ENCODE peak calls at places on chromosomes 6 and 20, in five cellular contexts. C, W, F, E and Z are unnamed samples.

GRCh38 chr6:109224107-109224875 is 129.0 kb downstream of the CEP57L1 start:
- DNase-seq in F (no peak), E (no peak), W (no peak), C (no peak), Z (no peak)

GRCh38 chr6:81950877-81951276 is 198.4 kb upstream of the TENT5A start:
- DNase-seq in W (no peak), C (no peak), E (peak), F (peak), Z (no peak)

GRCh38 chr6:7770111-7770510 is 44.2 kb downstream of the BMP6 start:
- DNase-seq in E (no peak), C (no peak), W (no peak), F (no peak), Z (no peak)

GRCh38 chr6:68967549-68968300 is 332.6 kb downstream of the ADGRB3 start:
- DNase-seq in C (peak), E (peak), W (peak), F (peak), Z (peak)

GRCh38 chr20:57922701-57923100 is 212.9 kb upstream of the PMEPA1 start:
- DNase-seq in F (no peak), W (no peak), E (no peak), C (no peak), Z (no peak)

GRCh38 chr6:133854633-133855598 is 34.0 kb upstream of the TCF21 start:
- DNase-seq in E (no peak), C (peak), W (no peak), F (no peak), Z (no peak)

GRCh38 chr20:32611286-32611685 is 26.2 kb upstream of the NOL4L start:
- DNase-seq in F (no peak), C (no peak), W (peak), E (no peak), Z (no peak)

GRCh38 chr6:111210074-111210729 is 122.9 kb downstream of the SLC16A10 start:
- DNase-seq in E (peak), W (peak), C (peak), F (peak), Z (peak)

GRCh38 chr20:35742741-35743523 is 872 bp upstream of the RBM39 start:
- DNase-seq in W (peak), C (peak), E (peak), F (peak), Z (peak)

GRCh38 chr6:26363882-26364825 is 844 bp upstream of the BTN3A2 start:
- DNase-seq in C (no peak), W (peak), E (peak), F (no peak), Z (no peak)

GRCh38 chr6:122284848-122285247 is 114.6 kb upstream of the HSF2 start:
- DNase-seq in C (no peak), W (no peak), F (no peak), E (no peak), Z (no peak)

GRCh38 chr6:28497306-28497705 is 18.3 kb downstream of the GPX6 start:
- DNase-seq in C (no peak), E (no peak), W (no peak), F (no peak), Z (no peak)

GRCh38 chr6:154058963-154059680 is 20.1 kb downstream of the OPRM1 start:
- DNase-seq in F (no peak), E (no peak), C (no peak), W (no peak), Z (no peak)

GRCh38 chr6:17663203-17663602 is 43.5 kb downstream of the NUP153 start:
- DNase-seq in C (no peak), F (no peak), E (no peak), W (no peak), Z (no peak)

GRCh38 chr6:24126586-24127192 is 674 bp downstream of the NRSN1 start:
- DNase-seq in C (peak), W (peak), E (no peak), F (peak), Z (peak)

GRCh38 chr20:45788351-45788750 is 3.3 kb downstream of the WFDC3 start:
- DNase-seq in E (no peak), F (no peak), W (no peak), C (no peak), Z (no peak)

GRCh38 chr6:153170511-153170910 is 39.4 kb upstream of the RGS17 start:
- DNase-seq in F (no peak), C (no peak), E (no peak), W (peak), Z (peak)

GRCh38 chr6:158172001-158172400 is 3.9 kb downstream of the GTF2H5 start:
- DNase-seq in F (no peak), W (no peak), E (no peak), C (no peak), Z (no peak)
- TF ChIP-seq MYC in F (no peak), W (no peak), E (no peak), C (no peak), Z (no peak)

DNA sequence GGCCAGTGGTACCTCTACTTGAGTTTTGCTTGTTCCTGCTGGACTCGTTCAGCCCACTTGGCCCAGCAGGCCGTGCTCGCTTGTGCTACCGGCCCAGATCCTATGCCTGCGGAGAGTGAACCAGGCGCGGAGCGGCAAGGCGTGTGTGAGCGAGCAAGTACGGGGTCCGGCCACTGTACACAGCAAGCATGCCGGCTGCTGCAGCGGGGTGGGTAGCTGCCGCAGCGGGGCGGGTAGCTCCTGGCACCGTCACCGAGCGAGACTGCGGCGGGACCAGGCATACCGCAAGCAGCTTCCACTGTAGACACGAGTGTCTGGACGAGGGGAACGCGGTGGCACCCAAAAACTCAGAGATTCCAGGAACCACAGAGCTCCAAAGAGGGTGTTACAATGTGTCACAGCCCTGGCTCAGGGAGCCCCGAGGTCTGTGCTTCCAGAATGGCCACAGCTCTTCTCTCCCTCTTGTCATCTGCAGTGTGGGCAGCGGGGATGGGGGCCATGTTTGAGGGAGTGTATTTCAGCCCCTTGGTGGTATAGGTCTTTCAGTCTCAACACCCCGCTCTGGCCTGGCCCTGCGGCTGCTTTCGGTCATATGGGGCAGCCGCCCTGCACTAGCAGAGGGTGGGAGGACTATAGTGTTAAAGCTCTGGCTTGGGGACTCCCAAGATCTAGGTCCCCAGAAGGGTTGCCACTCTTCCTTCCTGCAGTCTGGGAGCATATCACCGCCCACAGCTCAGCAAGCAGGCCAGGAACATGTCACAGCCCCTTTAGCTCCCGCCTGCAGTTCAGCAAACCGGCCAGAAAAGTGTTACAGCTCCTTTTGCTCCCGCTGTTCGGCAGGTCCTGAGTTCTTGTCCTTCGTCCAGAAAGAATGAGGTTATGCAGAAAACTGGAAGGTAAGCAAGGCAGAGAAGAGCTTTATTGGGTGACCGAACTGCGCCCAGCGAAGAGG is 6.1 kb upstream of the RWDD1 start:
- DNase-seq in E (no peak), W (no peak), C (no peak), F (peak), Z (no peak)
- TF ChIP-seq MYC in E (no peak), W (no peak), C (no peak), F (no peak), Z (no peak)

GRCh38 chr6:161215193-161215592 is 58.7 kb downstream of the AGPAT4 start:
- DNase-seq in W (no peak), C (peak), F (peak), E (no peak), Z (no peak)
- TF ChIP-seq MYC in W (no peak), C (no peak), F (no peak), E (no peak), Z (no peak)

DNA sequence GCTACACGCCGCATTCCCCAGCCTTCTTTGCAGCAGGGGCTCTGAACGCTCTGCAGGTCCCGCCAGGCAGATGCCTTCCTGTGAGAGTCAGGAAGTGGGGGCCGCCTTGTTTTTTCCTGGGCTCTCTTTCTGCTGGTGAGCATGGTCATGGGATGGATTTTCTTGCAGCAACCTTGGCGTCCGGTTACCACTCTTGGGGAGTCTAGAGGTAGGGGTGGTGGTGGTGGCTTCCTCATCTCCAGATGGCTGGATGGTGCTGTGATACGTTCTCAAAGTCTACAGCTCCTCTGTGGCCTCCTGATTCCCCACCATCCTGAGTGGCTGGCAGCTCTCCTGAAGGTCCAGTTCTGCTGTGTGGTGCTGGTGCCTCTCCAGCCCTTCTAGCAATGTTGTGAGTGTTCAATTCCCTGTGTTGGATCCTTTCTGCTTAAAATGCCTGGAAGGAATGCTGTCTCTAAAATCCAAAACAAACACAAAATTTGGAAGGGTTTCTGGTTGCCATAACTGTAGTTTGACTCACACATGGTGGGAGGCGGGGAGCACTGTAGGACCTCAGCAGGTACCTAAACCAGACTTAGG is 111.9 kb downstream of the CEBPB start:
- DNase-seq in C (no peak), E (no peak), F (no peak), W (peak), Z (no peak)
- TF ChIP-seq MYC in C (no peak), E (no peak), F (no peak), W (no peak), Z (no peak)

GRCh38 chr6:142915129-142915697 is 29.8 kb downstream of the HIVEP2 start:
- DNase-seq in F (no peak), W (no peak), C (no peak), E (no peak), Z (no peak)

GRCh38 chr6:142916881-142917280 is 28.1 kb downstream of the HIVEP2 start:
- DNase-seq in W (no peak), F (no peak), E (no peak), C (no peak), Z (no peak)

GRCh38 chr6:142914371-142914770 is 30.6 kb downstream of the HIVEP2 start:
- DNase-seq in C (no peak), W (no peak), E (no peak), F (no peak), Z (no peak)

GRCh38 chr6:142913511-142914047 is 31.4 kb downstream of the HIVEP2 start:
- DNase-seq in E (peak), F (no peak), C (no peak), W (peak), Z (no peak)

DNA sequence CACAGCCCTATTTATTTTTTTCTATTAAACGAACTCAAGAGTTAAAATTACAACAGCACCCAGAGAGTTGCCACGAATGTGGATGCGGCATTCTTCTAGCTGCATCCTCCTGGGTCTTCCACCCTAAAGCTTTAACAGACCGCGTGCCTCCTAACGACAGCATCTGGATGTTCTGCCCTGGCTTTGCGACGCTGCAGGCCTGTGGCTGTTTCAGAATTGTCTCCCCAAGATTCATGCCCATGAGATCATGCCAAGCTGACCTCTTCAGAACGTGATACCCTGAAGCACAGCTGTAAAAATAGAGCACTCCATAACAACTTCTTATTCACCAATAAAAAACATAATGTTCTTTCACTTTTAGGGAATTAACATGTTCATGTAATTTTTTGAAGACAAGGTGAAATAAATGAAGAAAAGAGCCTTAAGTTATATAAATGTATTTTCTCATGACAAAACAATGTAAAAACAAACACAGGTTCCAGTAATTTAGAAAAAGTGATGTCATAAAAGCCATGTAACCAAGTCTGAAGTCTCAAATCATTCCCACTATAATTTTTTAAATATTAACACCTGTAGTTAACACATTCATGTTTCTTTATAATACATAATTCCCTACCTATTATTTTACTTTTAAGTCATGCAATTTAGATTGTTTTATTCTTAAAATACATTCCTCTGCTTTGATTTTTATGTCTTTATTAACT is 26.5 kb downstream of the HIVEP2 start:
- DNase-seq in F (peak), C (no peak), W (no peak), E (no peak), Z (no peak)
- TF ChIP-seq MYC in F (no peak), C (no peak), W (no peak), E (no peak), Z (no peak)

GRCh38 chr6:1377526-1378223 is 11.7 kb upstream of the FOXF2 start:
- DNase-seq in W (no peak), E (no peak), C (no peak), F (no peak), Z (no peak)
- TF ChIP-seq MYC in W (no peak), E (no peak), C (no peak), F (no peak), Z (no peak)

GRCh38 chr6:84766796-84767590 is 2.6 kb upstream of the TBX18 start:
- DNase-seq in F (no peak), W (no peak), C (no peak), E (no peak), Z (no peak)

GRCh38 chr6:84767591-84768201 is 3.3 kb upstream of the TBX18 start:
- DNase-seq in W (no peak), F (no peak), E (no peak), C (no peak), Z (no peak)

GRCh38 chr6:84764332-84765049 is at the start of gene TBX18:
- DNase-seq in F (peak), W (no peak), E (no peak), C (peak), Z (peak)

GRCh38 chr6:84768442-84769174 is 4.2 kb upstream of the TBX18 start:
- DNase-seq in E (no peak), F (peak), C (peak), W (no peak), Z (peak)

GRCh38 chr6:84766118-84766683 is 1.8 kb upstream of the TBX18 start:
- DNase-seq in C (no peak), W (no peak), F (no peak), E (no peak), Z (no peak)
- TF ChIP-seq MYC in C (no peak), W (no peak), F (no peak), E (no peak), Z (no peak)